ENCODE peak calls at places on chromosomes 11 and 22, in five cellular contexts. Q is HCT116, X is mesenchymal stem cell, D is lower leg skin, R is OCI-LY7. S is an unnamed sample.

GRCh38 chr11:100687032-100687629 is at the start of gene ARHGAP42:
- DNase-seq in Q (no peak), X (peak), D (peak), R (no peak), S (peak)

GRCh38 chr22:41571786-41572185 is 11.0 kb downstream of the CSDC2 start:
- DNase-seq in Q (no peak), X (no peak), D (no peak), R (no peak), S (no peak)

GRCh38 chr11:64876835-64877341 is 1.5 kb downstream of the EHD1 start:
- DNase-seq in Q (no peak), X (peak), D (peak), R (no peak), S (peak)

GRCh38 chr11:79097279-79097875 is 343.5 kb downstream of the TENM4 start:
- DNase-seq in Q (no peak), X (no peak), D (no peak), R (no peak), S (no peak)

GRCh38 chr11:13834463-13834862 is 128.1 kb upstream of the SPON1 start:
- DNase-seq in Q (no peak), X (no peak), D (no peak), R (peak), S (no peak)

GRCh38 chr11:83008581-83008923 is 63.1 kb downstream of the RAB30 start:
- DNase-seq in Q (no peak), X (peak), D (no peak), R (no peak), S (peak)

GRCh38 chr11:64643258-64643881 is 52.4 kb downstream of the SLC22A12 start:
- DNase-seq in Q (no peak), X (no peak), D (no peak), R (no peak), S (no peak)

GRCh38 chr11:78753297-78753696 is 178.6 kb upstream of the NARS2 start:
- DNase-seq in Q (no peak), X (no peak), D (no peak), R (no peak), S (no peak)

GRCh38 chr11:97937501-97937900 is 1083.2 kb upstream of the CNTN5 start:
- DNase-seq in Q (no peak), X (peak), D (no peak), R (no peak), S (no peak)

GRCh38 chr11:24779791-24780190 is 282.9 kb downstream of the LUZP2 start:
- DNase-seq in Q (no peak), X (no peak), D (no peak), R (no peak), S (peak)

GRCh38 chr11:2790581-2790925 is 90.8 kb upstream of the KCNQ1OT1 start:
- DNase-seq in Q (no peak), X (no peak), D (peak), R (no peak), S (no peak)

GRCh38 chr11:130218501-130218900 is 58.9 kb downstream of the ST14 start:
- DNase-seq in Q (no peak), X (no peak), D (peak), R (no peak), S (no peak)

GRCh38 chr22:48588881-48589450 is 1238.7 kb downstream of the BRD1 start:
- DNase-seq in Q (no peak), X (no peak), D (no peak), R (no peak), S (no peak)

GRCh38 chr22:33919591-33920501 is at the start of gene LARGE1:
- DNase-seq in Q (no peak), X (peak), D (peak), R (peak), S (peak)

GRCh38 chr11:64207247-64208085 is 945 bp downstream of the FERMT3 start:
- DNase-seq in Q (no peak), X (peak), D (peak), R (peak), S (no peak)

GRCh38 chr11:78586452-78587046 is 11.9 kb upstream of the NARS2 start:
- DNase-seq in Q (no peak), X (no peak), D (no peak), R (peak), S (peak)

GRCh38 chr22:46267431-46268279 is at the start of gene TTC38:
- DNase-seq in Q (peak), X (peak), D (peak), R (no peak), S (peak)

GRCh38 chr22:46055176-46055850 is 78.4 kb upstream of the WNT7B start:
- DNase-seq in Q (no peak), X (no peak), D (peak), R (peak), S (no peak)

GRCh38 chr11:31045335-31045734 is 324.2 kb downstream of the DCDC1 start:
- DNase-seq in Q (peak), X (no peak), D (no peak), R (no peak), S (peak)

GRCh38 chr22:48868554-48868953 is 959.1 kb downstream of the BRD1 start:
- DNase-seq in Q (no peak), X (no peak), D (no peak), R (no peak), S (no peak)

GRCh38 chr11:62842171-62842717 is 2.9 kb upstream of the WDR74 start:
- DNase-seq in Q (no peak), X (no peak), D (peak), R (peak), S (no peak)

GRCh38 chr11:15539645-15540044 is 424.9 kb downstream of the INSC start:
- DNase-seq in Q (no peak), X (no peak), D (no peak), R (no peak), S (no peak)

GRCh38 chr11:78295991-78296930 is 107.5 kb downstream of the USP35 start:
- DNase-seq in Q (no peak), X (peak), D (no peak), R (no peak), S (no peak)

GRCh38 chr22:43381693-43382092 is 30.1 kb upstream of the MPPED1 start:
- DNase-seq in Q (no peak), X (peak), D (no peak), R (no peak), S (no peak)

GRCh38 chr22:21641417-21641794 is 696 bp upstream of the SDF2L1 start:
- DNase-seq in Q (no peak), X (peak), D (no peak), R (no peak), S (peak)
- H3K4me3 ChIP-seq in Q (peak), X (peak), D (peak), R (peak), S (peak)

GRCh38 chr11:73252577-73253191 is 19.5 kb upstream of the P2RY6 start:
- DNase-seq in Q (peak), X (no peak), D (peak), R (peak), S (no peak)

GRCh38 chr11:73259406-73260126 is 12.6 kb upstream of the P2RY6 start:
- DNase-seq in Q (no peak), X (no peak), D (peak), R (no peak), S (no peak)

GRCh38 chr11:73258104-73258684 is 13.9 kb upstream of the P2RY6 start:
- DNase-seq in Q (no peak), X (no peak), D (peak), R (no peak), S (no peak)

GRCh38 chr11:73260127-73260457 is 12.0 kb upstream of the P2RY6 start:
- DNase-seq in Q (no peak), X (no peak), D (peak), R (no peak), S (no peak)

GRCh38 chr11:73257342-73258103 is 14.6 kb upstream of the P2RY6 start:
- DNase-seq in Q (peak), X (peak), D (peak), R (no peak), S (peak)
- H3K4me3 ChIP-seq in Q (no peak), X (no peak), D (no peak), R (no peak), S (no peak)

GRCh38 chr11:117281869-117282268 is 9.3 kb upstream of the BACE1-AS start:
- DNase-seq in Q (no peak), X (no peak), D (no peak), R (no peak), S (no peak)
- H3K4me3 ChIP-seq in Q (no peak), X (no peak), D (no peak), R (no peak), S (no peak)

DNA sequence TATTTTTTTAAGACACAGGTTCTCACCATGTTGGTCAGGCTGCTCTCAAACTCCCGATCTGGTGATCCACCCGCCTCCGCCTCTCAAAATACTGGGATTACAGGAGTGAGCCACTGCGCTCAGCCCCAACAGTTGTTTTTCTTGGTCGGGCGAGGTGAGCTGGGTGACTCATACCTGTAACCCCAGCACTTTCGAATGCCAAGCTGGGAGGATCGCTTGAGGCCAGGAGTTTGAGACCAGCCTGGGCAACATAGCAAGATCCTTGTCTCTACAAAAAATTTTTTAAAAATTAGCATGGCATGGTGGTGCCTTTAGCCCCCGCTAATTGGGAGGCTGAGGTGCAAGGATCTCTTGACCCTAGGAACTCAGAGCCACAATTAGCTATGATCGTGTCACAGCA is 7.0 kb upstream of the NF2 start:
- DNase-seq in Q (no peak), X (no peak), D (no peak), R (no peak), S (no peak)
- H3K4me3 ChIP-seq in Q (no peak), X (no peak), D (no peak), R (no peak), S (no peak)

GRCh38 chr11:75700940-75701339 is 16.7 kb upstream of the MOGAT2 start:
- DNase-seq in Q (no peak), X (no peak), D (no peak), R (no peak), S (no peak)
- H3K4me3 ChIP-seq in Q (no peak), X (no peak), D (no peak), R (no peak), S (no peak)

DNA sequence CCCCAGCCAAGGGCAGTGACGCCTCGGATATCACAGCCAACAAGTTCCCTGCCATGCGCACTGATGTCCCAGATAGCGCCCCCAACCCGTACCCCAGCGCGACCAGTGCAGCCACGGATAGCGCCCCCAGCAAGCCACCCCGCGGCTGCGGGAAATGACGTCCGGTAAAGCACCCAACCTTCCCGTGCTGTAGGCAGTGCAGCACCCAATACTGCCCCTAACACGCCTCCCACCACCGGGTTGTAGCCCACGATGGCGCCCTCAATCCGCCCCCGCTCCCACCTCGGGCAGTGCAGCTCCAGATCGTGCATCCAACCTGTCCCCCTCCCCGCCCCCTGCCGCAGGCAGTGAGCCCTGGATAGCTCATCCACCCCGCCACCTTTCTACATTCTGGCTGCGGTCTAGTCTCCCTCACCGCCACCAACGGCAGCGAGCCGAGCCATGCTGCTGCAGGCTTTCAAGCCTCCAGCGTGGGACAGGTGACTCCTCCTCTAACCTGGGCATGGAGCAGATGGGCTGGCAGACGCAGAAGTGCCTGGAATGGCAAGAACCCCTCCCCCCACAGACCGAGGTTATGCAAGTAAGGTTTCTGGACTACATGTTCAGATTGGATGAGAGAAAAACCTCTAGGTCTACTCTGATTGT is 540 bp downstream of the RFPL2 start:
- DNase-seq in Q (no peak), X (no peak), D (no peak), R (no peak), S (no peak)
- H3K4me3 ChIP-seq in Q (peak), X (no peak), D (no peak), R (no peak), S (no peak)

DNA sequence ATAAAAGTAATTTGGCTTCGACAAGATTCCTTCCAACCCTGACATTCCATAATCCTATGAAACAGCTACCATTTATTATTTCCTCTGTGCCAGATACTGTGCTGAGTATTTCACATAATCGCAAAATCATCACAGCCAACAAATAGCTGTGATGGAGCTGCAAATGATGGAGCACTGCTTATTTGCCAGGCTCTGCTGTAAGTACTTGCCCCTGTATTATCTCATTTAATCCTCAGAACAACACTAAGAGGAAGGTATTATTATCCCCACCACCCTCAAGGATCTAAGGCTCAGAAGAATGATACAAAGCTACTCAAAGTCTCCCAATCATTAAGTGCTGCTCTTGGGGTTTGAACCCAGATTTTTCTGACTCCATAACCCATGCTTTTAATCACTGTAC is 145.5 kb downstream of the CCDC34 start:
- DNase-seq in Q (no peak), X (no peak), D (no peak), R (no peak), S (no peak)
- H3K4me3 ChIP-seq in Q (no peak), X (no peak), D (no peak), R (no peak), S (no peak)

GRCh38 chr11:27697679-27698275 is 2.5 kb downstream of the BDNF start:
- DNase-seq in Q (no peak), X (no peak), D (no peak), R (no peak), S (no peak)
- H3K4me3 ChIP-seq in Q (peak), X (no peak), D (no peak), R (no peak), S (no peak)

GRCh38 chr11:96293583-96293982 is 49.4 kb downstream of the MAML2 start:
- DNase-seq in Q (no peak), X (no peak), D (no peak), R (no peak), S (no peak)
- H3K4me3 ChIP-seq in Q (no peak), X (no peak), D (no peak), R (no peak), S (no peak)

S was measured in epithelial cell of esophagus.